ENCODE peak calls at places on chromosomes 11 and 22, in six cellular contexts. One of them, this sample, is unnamed.

GRCh38 chr11:36458129-36458918 is 51.7 kb downstream of the TRAF6 start:
- DNase-seq in CD14-positive monocyte: no peak
- DNase-seq in upper lobe of left lung: peak; percentile 82
- DNase-seq in upper lobe of right lung: no peak
- DNase-seq in prostate gland: no peak
- DNase-seq in CD4-positive, alpha-beta T cell: no peak
- DNase-seq in this sample: no peak

GRCh38 chr11:121249039-121249663 is 43.4 kb upstream of the SC5D start:
- DNase-seq in CD14-positive monocyte: no peak
- DNase-seq in upper lobe of left lung: peak; percentile 37
- DNase-seq in upper lobe of right lung: no peak
- DNase-seq in prostate gland: no peak
- DNase-seq in CD4-positive, alpha-beta T cell: no peak
- DNase-seq in this sample: no peak

GRCh38 chr11:95512177-95512576 is 277.4 kb downstream of the FAM76B start:
- DNase-seq in CD14-positive monocyte: no peak
- DNase-seq in upper lobe of left lung: no peak
- DNase-seq in upper lobe of right lung: no peak
- DNase-seq in prostate gland: peak; percentile 31
- DNase-seq in CD4-positive, alpha-beta T cell: no peak
- DNase-seq in this sample: no peak

GRCh38 chr22:39003165-39003638 is 10.9 kb upstream of the APOBEC3C start:
- DNase-seq in CD14-positive monocyte: peak; percentile 76
- DNase-seq in upper lobe of left lung: peak; percentile 87
- DNase-seq in upper lobe of right lung: peak; percentile 81
- DNase-seq in prostate gland: peak; percentile 66
- DNase-seq in CD4-positive, alpha-beta T cell: peak; percentile 63
- DNase-seq in this sample: peak; percentile 62

GRCh38 chr11:16776716-16777115 is 38.3 kb downstream of the C11orf58 start:
- DNase-seq in CD14-positive monocyte: no peak
- DNase-seq in upper lobe of left lung: no peak
- DNase-seq in upper lobe of right lung: peak; percentile 31
- DNase-seq in prostate gland: no peak
- DNase-seq in CD4-positive, alpha-beta T cell: no peak
- DNase-seq in this sample: no peak

GRCh38 chr11:119509277-119509841 is 86.4 kb upstream of the THY1 start:
- DNase-seq in CD14-positive monocyte: no peak
- DNase-seq in upper lobe of left lung: no peak
- DNase-seq in upper lobe of right lung: no peak
- DNase-seq in prostate gland: no peak
- DNase-seq in CD4-positive, alpha-beta T cell: no peak
- DNase-seq in this sample: no peak

GRCh38 chr11:68014157-68014965 is 4.2 kb downstream of the ALDH3B1 start:
- DNase-seq in CD14-positive monocyte: peak; percentile 87
- DNase-seq in upper lobe of left lung: peak; percentile 93
- DNase-seq in upper lobe of right lung: peak; percentile 92
- DNase-seq in prostate gland: no peak
- DNase-seq in CD4-positive, alpha-beta T cell: no peak
- DNase-seq in this sample: no peak

GRCh38 chr11:68840661-68841653 is 759 bp downstream of the CPT1A start:
- DNase-seq in CD14-positive monocyte: no peak
- DNase-seq in upper lobe of left lung: peak; percentile 82
- DNase-seq in upper lobe of right lung: peak; percentile 85
- DNase-seq in prostate gland: peak; percentile 39
- DNase-seq in CD4-positive, alpha-beta T cell: no peak
- DNase-seq in this sample: no peak

GRCh38 chr22:38271927-38272372 is 860 bp downstream of the TMEM184B start:
- DNase-seq in CD14-positive monocyte: no peak
- DNase-seq in upper lobe of left lung: peak; percentile 74
- DNase-seq in upper lobe of right lung: peak; percentile 81
- DNase-seq in prostate gland: peak; percentile 54
- DNase-seq in CD4-positive, alpha-beta T cell: no peak
- DNase-seq in this sample: no peak

GRCh38 chr22:40739723-40740122 is 60.4 kb downstream of the MCHR1 start:
- DNase-seq in CD14-positive monocyte: no peak
- DNase-seq in upper lobe of left lung: no peak
- DNase-seq in upper lobe of right lung: no peak
- DNase-seq in prostate gland: no peak
- DNase-seq in CD4-positive, alpha-beta T cell: no peak
- DNase-seq in this sample: no peak

GRCh38 chr11:45021692-45022130 is 71.0 kb upstream of the TP53I11 start:
- DNase-seq in CD14-positive monocyte: no peak
- DNase-seq in upper lobe of left lung: peak; percentile 31
- DNase-seq in upper lobe of right lung: peak; percentile 76
- DNase-seq in prostate gland: no peak
- DNase-seq in CD4-positive, alpha-beta T cell: no peak
- DNase-seq in this sample: no peak

GRCh38 chr22:43159484-43160178 is 8.3 kb downstream of the TSPO start:
- DNase-seq in CD14-positive monocyte: no peak
- DNase-seq in upper lobe of left lung: peak; percentile 63
- DNase-seq in upper lobe of right lung: no peak
- DNase-seq in prostate gland: no peak
- DNase-seq in CD4-positive, alpha-beta T cell: no peak
- DNase-seq in this sample: no peak
- TF ChIP-seq CTCF in CD14-positive monocyte: peak; percentile 44
- TF ChIP-seq CTCF in upper lobe of left lung: peak; percentile 32
- TF ChIP-seq CTCF in upper lobe of right lung: peak; percentile 32
- TF ChIP-seq CTCF in prostate gland: peak; percentile 29
- TF ChIP-seq CTCF in CD4-positive, alpha-beta T cell: no peak
- TF ChIP-seq CTCF in this sample: no peak

GRCh38 chr22:19554834-19555404 is 30.7 kb upstream of the CLDN5 start:
- DNase-seq in CD14-positive monocyte: no peak
- DNase-seq in upper lobe of left lung: peak; percentile 31
- DNase-seq in upper lobe of right lung: no peak
- DNase-seq in prostate gland: no peak
- DNase-seq in CD4-positive, alpha-beta T cell: no peak
- DNase-seq in this sample: no peak
- TF ChIP-seq CTCF in CD14-positive monocyte: no peak
- TF ChIP-seq CTCF in upper lobe of left lung: no peak
- TF ChIP-seq CTCF in upper lobe of right lung: peak; percentile 20
- TF ChIP-seq CTCF in prostate gland: no peak
- TF ChIP-seq CTCF in CD4-positive, alpha-beta T cell: no peak
- TF ChIP-seq CTCF in this sample: no peak

DNA sequence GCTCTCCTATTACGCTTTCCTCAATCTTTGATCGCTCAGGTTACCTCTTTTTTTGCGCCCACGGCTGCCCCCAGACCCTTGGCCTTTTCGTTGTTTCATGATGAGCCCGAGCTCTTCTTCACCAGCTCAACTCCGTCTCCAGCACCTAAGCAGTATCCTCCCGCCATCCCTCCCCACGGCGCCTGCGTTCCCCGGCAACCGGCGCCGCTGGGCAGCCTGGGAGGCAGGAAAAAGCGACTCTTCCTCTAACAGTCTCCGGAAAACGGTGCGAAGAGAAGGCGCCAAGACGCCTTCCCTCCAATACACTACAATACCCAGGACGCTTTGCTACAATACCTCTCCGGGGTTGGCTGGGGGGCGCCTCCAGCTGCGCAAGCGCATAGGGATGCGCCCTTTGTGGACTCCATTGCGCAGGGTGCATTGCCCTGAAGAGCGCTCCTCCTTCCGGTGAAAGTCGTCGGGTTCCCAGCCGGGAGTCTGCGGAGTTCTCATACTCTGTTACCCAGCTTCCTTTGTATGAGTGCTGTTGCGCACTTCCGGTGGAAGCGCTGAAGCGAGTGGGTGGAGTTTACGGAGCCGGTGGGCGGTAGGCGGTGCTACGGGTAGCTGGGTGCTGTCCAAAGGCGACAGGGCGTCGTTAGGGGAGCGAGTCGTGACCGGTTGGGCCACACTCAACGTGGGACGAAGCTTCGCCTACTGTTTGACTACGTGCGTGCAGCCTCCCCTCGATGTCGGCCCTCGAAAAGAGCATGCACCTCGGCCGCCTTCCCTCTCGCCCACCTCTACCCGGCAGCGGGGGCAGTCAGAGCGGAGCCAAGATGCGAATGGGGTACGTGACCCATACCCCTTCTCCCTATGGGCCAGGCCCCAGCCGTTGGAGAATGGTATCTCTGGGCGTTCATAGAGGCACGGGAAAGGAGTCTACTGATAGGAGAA is at the start of the genes C2CD3 and PPME1:
- DNase-seq in CD14-positive monocyte: peak; percentile 99
- DNase-seq in upper lobe of left lung: peak; percentile 99
- DNase-seq in upper lobe of right lung: peak; percentile 98
- DNase-seq in prostate gland: peak; percentile 99
- DNase-seq in CD4-positive, alpha-beta T cell: peak; percentile 97
- DNase-seq in this sample: peak; percentile 95
- TF ChIP-seq CTCF in CD14-positive monocyte: peak; percentile 31
- TF ChIP-seq CTCF in upper lobe of left lung: no peak
- TF ChIP-seq CTCF in upper lobe of right lung: peak; percentile 48
- TF ChIP-seq CTCF in prostate gland: peak; percentile 82
- TF ChIP-seq CTCF in CD4-positive, alpha-beta T cell: peak; percentile 24
- TF ChIP-seq CTCF in this sample: no peak

GRCh38 chr11:73307323-73308002 is 613 bp upstream of the ARHGEF17 start:
- DNase-seq in CD14-positive monocyte: peak; percentile 93
- DNase-seq in upper lobe of left lung: peak; percentile 99
- DNase-seq in upper lobe of right lung: peak; percentile 99
- DNase-seq in prostate gland: peak; percentile 99
- DNase-seq in CD4-positive, alpha-beta T cell: peak; percentile 82
- DNase-seq in this sample: peak; percentile 99

GRCh38 chr11:73306977-73307322 is 1.1 kb upstream of the ARHGEF17 start:
- DNase-seq in CD14-positive monocyte: no peak
- DNase-seq in upper lobe of left lung: no peak
- DNase-seq in upper lobe of right lung: no peak
- DNase-seq in prostate gland: no peak
- DNase-seq in CD4-positive, alpha-beta T cell: no peak
- DNase-seq in this sample: no peak

GRCh38 chr11:73308003-73308962 is at the start of gene ARHGEF17:
- DNase-seq in CD14-positive monocyte: no peak
- DNase-seq in upper lobe of left lung: peak; percentile 80
- DNase-seq in upper lobe of right lung: peak; percentile 89
- DNase-seq in prostate gland: peak; percentile 74
- DNase-seq in CD4-positive, alpha-beta T cell: no peak
- DNase-seq in this sample: peak; percentile 59

GRCh38 chr11:73308963-73309960 is 1.2 kb downstream of the ARHGEF17 start:
- DNase-seq in CD14-positive monocyte: peak; percentile 63
- DNase-seq in upper lobe of left lung: peak; percentile 94
- DNase-seq in upper lobe of right lung: peak; percentile 96
- DNase-seq in prostate gland: peak; percentile 86
- DNase-seq in CD4-positive, alpha-beta T cell: no peak
- DNase-seq in this sample: peak; percentile 75

GRCh38 chr11:73306069-73306468 is 2.0 kb upstream of the ARHGEF17 start:
- DNase-seq in CD14-positive monocyte: no peak
- DNase-seq in upper lobe of left lung: no peak
- DNase-seq in upper lobe of right lung: no peak
- DNase-seq in prostate gland: no peak
- DNase-seq in CD4-positive, alpha-beta T cell: no peak
- DNase-seq in this sample: no peak
- TF ChIP-seq CTCF in CD14-positive monocyte: no peak
- TF ChIP-seq CTCF in upper lobe of left lung: no peak
- TF ChIP-seq CTCF in upper lobe of right lung: no peak
- TF ChIP-seq CTCF in prostate gland: no peak
- TF ChIP-seq CTCF in CD4-positive, alpha-beta T cell: no peak
- TF ChIP-seq CTCF in this sample: no peak

GRCh38 chr11:93323747-93324146 is 6.8 kb upstream of the DEUP1 start:
- DNase-seq in CD14-positive monocyte: no peak
- DNase-seq in upper lobe of left lung: no peak
- DNase-seq in upper lobe of right lung: no peak
- DNase-seq in prostate gland: no peak
- DNase-seq in CD4-positive, alpha-beta T cell: no peak
- DNase-seq in this sample: no peak
- TF ChIP-seq CTCF in CD14-positive monocyte: no peak
- TF ChIP-seq CTCF in upper lobe of left lung: no peak
- TF ChIP-seq CTCF in upper lobe of right lung: no peak
- TF ChIP-seq CTCF in prostate gland: no peak
- TF ChIP-seq CTCF in CD4-positive, alpha-beta T cell: no peak
- TF ChIP-seq CTCF in this sample: no peak

DNA sequence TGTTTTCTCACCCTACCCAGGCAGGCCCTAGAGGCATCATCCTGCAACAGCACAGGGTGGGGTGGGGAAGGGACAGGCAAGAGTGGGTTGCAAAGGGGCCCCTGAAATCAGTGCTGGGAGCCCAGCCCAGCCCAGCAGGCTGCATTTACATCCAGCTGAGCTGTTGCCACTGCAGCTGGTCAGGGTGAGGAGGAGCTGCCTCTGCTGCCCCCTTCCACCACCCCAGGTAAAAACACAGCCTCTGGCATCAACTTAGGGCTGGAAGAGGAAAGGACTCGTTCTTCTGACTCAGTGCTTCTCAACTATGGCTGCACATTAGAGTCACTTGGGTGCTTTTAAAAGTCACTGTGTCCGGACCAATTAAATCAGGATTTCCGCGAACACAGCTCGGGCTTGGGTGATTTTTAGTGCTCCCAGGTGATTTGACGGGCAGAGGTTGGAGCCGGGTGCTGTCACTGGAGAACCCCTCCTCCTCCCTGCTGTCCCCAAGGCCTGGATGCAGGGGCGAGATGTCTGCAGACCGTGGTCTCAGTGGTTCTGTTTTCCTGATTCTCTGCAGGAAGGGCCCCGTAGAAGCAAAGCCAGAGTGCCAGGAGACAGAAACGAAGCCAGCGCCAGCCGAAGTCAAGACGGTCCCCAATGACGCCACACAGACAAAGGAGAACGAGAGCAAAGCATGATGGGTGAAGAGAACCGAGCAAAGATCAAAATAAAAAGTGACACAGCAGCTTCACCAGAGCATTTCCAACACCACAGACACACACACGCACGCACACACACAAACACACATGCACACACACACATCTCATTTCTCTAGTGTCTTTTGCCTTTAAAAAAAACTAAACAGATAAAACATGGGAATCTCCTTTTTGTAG is 39.4 kb upstream of the TTC12 start:
- DNase-seq in CD14-positive monocyte: no peak
- DNase-seq in upper lobe of left lung: no peak
- DNase-seq in upper lobe of right lung: no peak
- DNase-seq in prostate gland: no peak
- DNase-seq in CD4-positive, alpha-beta T cell: no peak
- DNase-seq in this sample: no peak
- TF ChIP-seq CTCF in CD14-positive monocyte: no peak
- TF ChIP-seq CTCF in upper lobe of left lung: no peak
- TF ChIP-seq CTCF in upper lobe of right lung: no peak
- TF ChIP-seq CTCF in prostate gland: no peak
- TF ChIP-seq CTCF in CD4-positive, alpha-beta T cell: no peak
- TF ChIP-seq CTCF in this sample: no peak

GRCh38 chr22:24178502-24179440 is 2.5 kb upstream of the SUSD2 start:
- DNase-seq in CD14-positive monocyte: no peak
- DNase-seq in upper lobe of left lung: no peak
- DNase-seq in upper lobe of right lung: no peak
- DNase-seq in prostate gland: no peak
- DNase-seq in CD4-positive, alpha-beta T cell: no peak
- DNase-seq in this sample: no peak
- TF ChIP-seq CTCF in CD14-positive monocyte: no peak
- TF ChIP-seq CTCF in upper lobe of left lung: no peak
- TF ChIP-seq CTCF in upper lobe of right lung: peak; percentile 18
- TF ChIP-seq CTCF in prostate gland: no peak
- TF ChIP-seq CTCF in CD4-positive, alpha-beta T cell: peak; percentile 21
- TF ChIP-seq CTCF in this sample: no peak